ENCODE peak calls at places on chromosomes 1 and 21, in four cellular contexts. Y is PC-9, E is activated B cell treated with CpG ODN at 0.5 μM for 24 hours, O is mucosa of descending colon. B is an unnamed sample.

GRCh38 chr1:203839081-203839480 is 22.3 kb upstream of the SNRPE start:
- DNase-seq in Y (no peak), E (no peak), O (no peak), B (no peak)

GRCh38 chr1:54610048-54610447 is 13.3 kb downstream of the FAM151A start:
- DNase-seq in Y (no peak), E (no peak), O (peak), B (no peak)

GRCh38 chr1:5743435-5744095 is 248.7 kb downstream of the NPHP4 start:
- DNase-seq in Y (no peak), E (no peak), O (no peak), B (no peak)

GRCh38 chr1:160031368-160032164 is at the start of gene PIGM:
- DNase-seq in Y (peak), E (peak), O (peak), B (peak)

GRCh38 chr1:46673749-46674182 is 2.1 kb downstream of the TEX38 start:
- DNase-seq in Y (no peak), E (no peak), O (no peak), B (peak)

GRCh38 chr1:188295157-188295556 is 1466.4 kb downstream of the PLA2G4A start:
- DNase-seq in Y (no peak), E (no peak), O (no peak), B (no peak)

GRCh38 chr1:227342075-227342829 is 24.0 kb upstream of the CDC42BPA start:
- DNase-seq in Y (no peak), E (no peak), O (no peak), B (no peak)

GRCh38 chr1:182588460-182589396 is at the start of gene RNASEL:
- DNase-seq in Y (peak), E (peak), O (peak), B (peak)

GRCh38 chr1:202005958-202006357 is 4.4 kb upstream of the ELF3 start:
- DNase-seq in Y (no peak), E (no peak), O (no peak), B (no peak)
- TF ChIP-seq CTCF in Y (peak), E (no peak), O (no peak), B (no peak)

GRCh38 chr1:68372487-68372886 is 77.3 kb downstream of the RPE65 start:
- DNase-seq in Y (no peak), E (no peak), O (no peak), B (no peak)
- TF ChIP-seq CTCF in Y (no peak), E (no peak), O (no peak), B (no peak)

GRCh38 chr1:41754540-41754939 is 164.2 kb downstream of the HIVEP3 start:
- DNase-seq in Y (no peak), E (no peak), O (no peak), B (peak)
- TF ChIP-seq CTCF in Y (no peak), E (no peak), O (no peak), B (peak)

GRCh38 chr21:36994501-36995189 is 11.9 kb upstream of the RIPPLY3 start:
- DNase-seq in Y (no peak), E (no peak), O (no peak), B (peak)

GRCh38 chr21:37001446-37001845 is 5.1 kb upstream of the RIPPLY3 start:
- DNase-seq in Y (no peak), E (no peak), O (no peak), B (no peak)

GRCh38 chr21:37005548-37006242 is 807 bp upstream of the RIPPLY3 start:
- DNase-seq in Y (no peak), E (no peak), O (no peak), B (no peak)

GRCh38 chr21:36999131-36999898 is 7.2 kb upstream of the RIPPLY3 start:
- DNase-seq in Y (no peak), E (no peak), O (no peak), B (no peak)

DNA sequence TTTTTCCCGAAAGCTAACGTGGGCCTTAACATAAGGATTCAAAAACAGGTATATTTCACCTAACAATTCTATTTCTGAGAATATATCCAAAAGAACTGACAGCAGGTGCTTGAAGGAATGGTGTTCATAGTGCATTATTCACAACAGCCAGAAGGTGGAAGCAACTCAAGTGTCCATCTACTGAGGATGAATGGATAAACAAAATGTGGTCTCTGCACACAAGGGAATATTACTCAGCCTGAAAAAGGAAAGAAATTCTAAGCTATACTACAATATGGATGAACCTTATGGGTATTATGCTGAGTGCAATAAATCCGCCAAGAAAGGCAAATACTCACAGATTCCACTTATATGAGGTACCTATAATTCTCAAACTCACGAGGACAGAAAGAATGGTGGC is 6.1 kb upstream of the RIPPLY3 start:
- DNase-seq in Y (no peak), E (no peak), O (no peak), B (no peak)
- TF ChIP-seq CTCF in Y (peak), E (no peak), O (no peak), B (no peak)

DNA sequence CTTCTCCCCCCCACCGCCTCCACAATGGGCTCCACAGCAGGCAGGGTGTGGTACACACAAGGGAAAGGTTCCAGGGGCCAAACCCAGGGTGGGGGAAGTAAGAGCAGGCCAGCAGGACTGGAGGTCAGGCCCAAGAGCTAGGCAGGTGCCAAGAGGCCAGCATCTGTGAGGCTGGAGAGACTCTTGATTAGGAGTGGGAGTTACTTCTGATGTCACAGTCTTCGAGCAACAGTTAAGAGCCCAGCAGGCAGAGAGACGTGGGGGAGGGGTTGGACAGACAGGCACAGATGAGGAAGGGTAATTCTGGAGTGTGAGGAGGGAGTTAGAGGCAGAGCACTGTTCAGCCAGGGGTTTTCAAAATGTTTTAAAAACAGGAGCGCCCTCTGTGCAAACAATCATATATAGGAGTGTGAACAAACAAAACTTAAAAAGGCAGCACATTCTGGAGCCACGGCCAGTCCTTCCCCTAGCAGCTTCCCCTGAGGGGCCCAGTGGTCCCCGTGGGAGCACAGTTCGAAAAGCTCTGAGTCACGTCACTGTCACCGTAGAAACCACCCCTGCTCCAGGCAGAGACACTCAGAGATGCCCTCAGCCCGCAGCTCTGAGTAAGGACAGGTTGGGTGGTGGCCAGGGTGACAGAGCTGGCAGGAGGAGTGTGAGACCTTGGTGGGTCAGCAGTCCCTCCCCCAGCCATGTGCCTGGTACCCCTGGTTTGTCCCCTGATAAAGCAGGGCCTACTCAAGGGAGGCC is 55.6 kb downstream of the SLC9A1 start:
- DNase-seq in Y (no peak), E (peak), O (no peak), B (peak)
- TF ChIP-seq CTCF in Y (no peak), E (no peak), O (no peak), B (no peak)